ENCODE peak calls at places on chromosomes 11 and 22, in five cellular contexts. C is neuronal stem cell, J is IMR-90, T is H9, X is trophoblast cell. K is an unnamed sample.

GRCh38 chr11:62926669-62927455 is 5.7 kb upstream of the CHRM1 start:
- DNase-seq in C (no peak), J (no peak), T (no peak), X (no peak), K (no peak)

GRCh38 chr22:35913925-35914324 is 114.7 kb downstream of the RBFOX2 start:
- DNase-seq in C (no peak), J (no peak), T (no peak), X (no peak), K (no peak)

GRCh38 chr11:17012712-17013547 is 1.3 kb downstream of the PLEKHA7 start:
- DNase-seq in C (peak; percentile 57), J (peak; percentile 52), T (peak; percentile 71), X (peak; percentile 50), K (no peak)

GRCh38 chr11:98495601-98496000 is 525.1 kb upstream of the CNTN5 start:
- DNase-seq in C (no peak), J (no peak), T (no peak), X (no peak), K (no peak)

GRCh38 chr11:14679662-14680061 is 36.1 kb downstream of the PDE3B start:
- DNase-seq in C (no peak), J (no peak), T (no peak), X (no peak), K (no peak)

GRCh38 chr22:27996529-27996925 is 77.5 kb upstream of the PITPNB start:
- DNase-seq in C (no peak), J (no peak), T (no peak), X (no peak), K (no peak)

GRCh38 chr11:94525933-94526332 is 13.7 kb downstream of the C11orf97 start:
- DNase-seq in C (peak; percentile 5), J (peak; percentile 74), T (no peak), X (no peak), K (no peak)

GRCh38 chr11:87849216-87849615 is 326.0 kb downstream of the RAB38 start:
- DNase-seq in C (no peak), J (no peak), T (no peak), X (no peak), K (no peak)

GRCh38 chr11:62611705-62612365 is 740 bp downstream of the EML3 start:
- DNase-seq in C (no peak), J (peak; percentile 60), T (peak; percentile 60), X (peak; percentile 17), K (peak; percentile 56)

GRCh38 chr11:85805387-85805786 is 5.6 kb downstream of the SYTL2 start:
- DNase-seq in C (no peak), J (peak; percentile 49), T (no peak), X (no peak), K (no peak)

GRCh38 chr11:100682247-100682969 is 4.7 kb upstream of the ARHGAP42 start:
- DNase-seq in C (no peak), J (peak; percentile 46), T (no peak), X (peak; percentile 10), K (no peak)

GRCh38 chr11:134531331-134532135 is 119.5 kb upstream of the B3GAT1 start:
- DNase-seq in C (no peak), J (no peak), T (peak; percentile 18), X (no peak), K (no peak)

GRCh38 chr11:2575611-2576051 is 124.2 kb downstream of the KCNQ1OT1 start:
- DNase-seq in C (no peak), J (no peak), T (peak; percentile 18), X (no peak), K (no peak)

GRCh38 chr11:73335204-73335923 is 27.3 kb downstream of the ARHGEF17 start:
- DNase-seq in C (peak; percentile 89), J (peak; percentile 82), T (peak; percentile 82), X (peak; percentile 95), K (peak; percentile 98)

GRCh38 chr22:40855960-40856512 is 403 bp downstream of the ST13 start:
- DNase-seq in C (peak; percentile 53), J (peak; percentile 18), T (peak; percentile 46), X (peak; percentile 27), K (no peak)

GRCh38 chr22:43262990-43263644 is 76.2 kb upstream of the TTLL12 start:
- DNase-seq in C (no peak), J (no peak), T (no peak), X (no peak), K (no peak)

GRCh38 chr22:39530692-39531331 is 1.7 kb downstream of the RPS19BP1 start:
- DNase-seq in C (no peak), J (peak; percentile 41), T (no peak), X (peak; percentile 44), K (no peak)

GRCh38 chr11:115530752-115531151 is 26.5 kb upstream of the CADM1 start:
- DNase-seq in C (no peak), J (no peak), T (peak; percentile 81), X (no peak), K (no peak)

GRCh38 chr11:65780770-65781151 is at the start of gene AP5B1:
- DNase-seq in C (peak; percentile 57), J (peak; percentile 41), T (peak; percentile 70), X (peak; percentile 86), K (no peak)
- H3K14ac ChIP-seq in C (peak within 1 kb of the TSS; percentile 97), J (peak within 1 kb of the TSS; percentile 77), T (peak within 1 kb of the TSS; percentile 54), X (peak within 1 kb of the TSS; percentile 100), K (no peak within 1 kb of the TSS)

DNA sequence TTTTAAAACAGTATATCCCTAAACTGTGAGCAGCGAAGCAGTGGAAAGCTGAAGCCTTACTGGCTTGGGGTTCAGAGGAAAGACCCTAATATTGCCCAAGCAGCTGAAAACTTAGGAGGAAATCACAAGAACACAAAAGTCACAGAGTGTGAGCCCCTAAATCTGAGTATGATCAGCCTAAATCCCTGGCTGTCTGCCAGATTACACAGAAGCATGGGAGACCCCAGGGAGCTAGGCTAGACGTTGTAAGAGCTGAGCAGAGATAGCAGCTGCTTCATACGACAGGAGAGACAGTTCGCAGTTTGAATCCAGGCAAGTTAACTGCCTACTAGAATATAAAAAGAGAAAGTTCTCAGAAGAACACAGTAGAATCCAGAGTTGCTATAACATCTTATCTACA is 81.2 kb downstream of the PACS1 start:
- DNase-seq in C (no peak), J (no peak), T (no peak), X (no peak), K (no peak)
- H3K14ac ChIP-seq in C (no peak overlapping the region), J (no peak overlapping the region), T (no peak overlapping the region), X (no peak overlapping the region), K (no peak overlapping the region)

GRCh38 chr11:110429614-110430266 is at the start of gene FDX1:
- DNase-seq in C (peak; percentile 89), J (peak; percentile 74), T (peak; percentile 91), X (peak; percentile 95), K (peak; percentile 86)
- H3K14ac ChIP-seq in C (peak within 1 kb of the TSS; percentile 96), J (peak within 1 kb of the TSS; percentile 96), T (peak within 1 kb of the TSS; percentile 60), X (peak within 1 kb of the TSS; percentile 98), K (no peak within 1 kb of the TSS)

DNA sequence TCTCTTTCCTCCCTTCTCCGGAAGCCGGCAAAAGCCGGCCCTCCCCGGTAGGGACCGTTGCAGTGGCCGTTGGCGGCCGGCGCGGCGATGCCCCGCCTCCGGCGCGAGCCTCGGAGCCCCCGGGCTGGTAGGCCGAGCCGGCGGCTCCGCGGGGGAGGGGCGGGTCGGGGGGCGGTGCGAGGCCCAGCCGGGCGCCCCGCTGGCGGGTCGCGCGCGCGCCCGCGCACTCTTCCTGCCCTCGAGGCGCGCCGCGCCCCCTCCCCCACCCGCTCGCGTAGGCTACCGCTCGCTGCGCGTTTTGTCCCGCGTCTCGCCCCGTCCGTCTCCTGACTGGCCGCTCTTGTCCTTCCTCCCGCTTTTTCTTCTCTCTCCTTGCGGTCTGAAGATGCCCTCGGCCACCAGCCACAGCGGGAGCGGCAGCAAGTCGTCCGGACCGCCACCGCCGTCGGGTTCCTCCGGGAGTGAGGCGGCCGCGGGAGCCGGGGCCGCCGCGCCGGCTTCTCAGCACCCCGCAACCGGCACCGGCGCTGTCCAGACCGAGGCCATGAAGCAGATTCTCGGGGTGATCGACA is 591 bp downstream of the CAPRIN1 start:
- DNase-seq in C (peak; percentile 88), J (peak; percentile 84), T (peak; percentile 88), X (peak; percentile 91), K (peak; percentile 91)
- H3K14ac ChIP-seq in C (no peak overlapping the region), J (peak overlapping the region; percentile 95), T (peak overlapping the region; percentile 100), X (peak overlapping the region; percentile 97), K (peak overlapping the region; percentile 25)

GRCh38 chr11:69642913-69643632 is 2.1 kb downstream of the CCND1 start:
- DNase-seq in C (peak; percentile 82), J (peak; percentile 74), T (peak; percentile 79), X (peak; percentile 92), K (peak; percentile 90)
- H3K14ac ChIP-seq in C (peak overlapping the region; percentile 71), J (peak overlapping the region; percentile 93), T (peak overlapping the region; percentile 13), X (no peak overlapping the region), K (no peak overlapping the region)

GRCh38 chr11:46616551-46617450 is at the start of gene HARBI1:
- DNase-seq in C (peak; percentile 89), J (peak; percentile 85), T (peak; percentile 91), X (peak; percentile 94), K (peak; percentile 47)
- H3K14ac ChIP-seq in C (peak within 1 kb of the TSS; percentile 99), J (peak within 1 kb of the TSS; percentile 98), T (peak within 1 kb of the TSS; percentile 100), X (peak within 1 kb of the TSS; percentile 99), K (no peak within 1 kb of the TSS)

GRCh38 chr11:118792642-118793124 is 1.7 kb upstream of the DDX6 start:
- DNase-seq in C (peak; percentile 77), J (peak; percentile 94), T (peak; percentile 93), X (peak; percentile 92), K (peak; percentile 63)

GRCh38 chr11:118789501-118790356 is 1.2 kb downstream of the DDX6 start:
- DNase-seq in C (peak; percentile 18), J (no peak), T (no peak), X (peak; percentile 51), K (peak; percentile 49)

GRCh38 chr11:118791961-118792578 is 1.1 kb upstream of the DDX6 start:
- DNase-seq in C (peak; percentile 20), J (no peak), T (peak; percentile 39), X (no peak), K (peak; percentile 63)

GRCh38 chr11:118791015-118791960 is at the start of gene DDX6:
- DNase-seq in C (peak; percentile 79), J (peak; percentile 86), T (peak; percentile 84), X (peak; percentile 86), K (peak; percentile 90)

GRCh38 chr11:118790357-118791014 is 478 bp downstream of the DDX6 start:
- DNase-seq in C (peak; percentile 53), J (peak; percentile 56), T (peak; percentile 66), X (peak; percentile 21), K (peak; percentile 76)
- H3K14ac ChIP-seq in C (peak overlapping the region; percentile 97), J (peak overlapping the region; percentile 100), T (peak overlapping the region; percentile 100), X (peak overlapping the region; percentile 100), K (no peak overlapping the region)

DNA sequence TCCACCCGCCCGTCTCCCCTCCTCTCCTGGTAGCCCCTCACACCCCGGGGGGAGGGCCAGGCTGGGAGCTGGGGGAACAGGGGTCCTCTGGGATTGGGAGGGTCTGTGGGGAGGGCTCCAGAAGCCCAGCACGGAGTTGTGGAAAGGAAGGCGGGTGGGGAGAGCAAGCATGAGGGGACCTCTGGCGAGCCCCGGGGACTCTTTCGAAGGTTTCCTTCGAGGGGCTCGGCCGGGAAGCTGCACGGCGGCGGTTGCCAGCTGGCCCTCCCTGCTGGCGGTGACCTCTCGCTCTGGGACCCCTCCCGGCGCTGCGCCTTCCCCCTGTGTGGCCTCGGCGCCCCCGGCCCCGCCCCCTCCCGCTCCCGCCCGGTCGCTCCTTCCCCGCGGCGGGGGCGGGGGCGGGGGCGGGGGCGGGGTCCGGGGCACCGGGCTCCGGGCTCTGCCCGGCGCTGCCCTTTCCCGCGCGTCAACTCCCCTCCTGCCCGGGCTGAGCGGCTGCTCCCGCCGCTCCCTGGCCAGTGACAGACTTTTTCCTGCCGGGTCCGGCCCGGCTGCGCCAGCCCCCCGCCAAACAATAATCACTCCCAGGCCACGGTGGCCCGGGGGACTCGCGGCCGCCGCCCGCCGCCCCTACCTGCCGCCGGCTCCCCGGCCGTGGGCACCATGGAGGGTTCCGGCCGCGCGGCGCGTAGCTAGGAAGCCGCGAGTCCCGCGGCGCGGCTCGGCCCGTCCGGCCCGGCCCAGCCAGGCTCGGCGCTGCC is 986 bp downstream of the CLCF1 start:
- DNase-seq in C (no peak), J (no peak), T (no peak), X (no peak), K (peak; percentile 70)
- H3K14ac ChIP-seq in C (no peak overlapping the region), J (peak overlapping the region; percentile 89), T (no peak overlapping the region), X (peak overlapping the region; percentile 88), K (no peak overlapping the region)

GRCh38 chr22:19431641-19432091 is at the start of gene HIRA:
- DNase-seq in C (peak; percentile 86), J (peak; percentile 66), T (peak; percentile 72), X (peak; percentile 84), K (peak; percentile 96)
- H3K14ac ChIP-seq in C (peak within 1 kb of the TSS; percentile 39), J (peak within 1 kb of the TSS; percentile 99), T (peak within 1 kb of the TSS; percentile 80), X (peak within 1 kb of the TSS; percentile 93), K (no peak within 1 kb of the TSS)

K was measured in H1.